ENCODE peak calls at places on chromosomes 4 and X, in nine cellular contexts. B is GM06990; E is fibroblast of the aortic adventitia; A is stimulated activated CD4-positive, alpha-beta T cell treated with anti-CD3 and anti-CD28 coated beads, Interleukin-15, amount 100 ng/mL, for 1 hour; I is tibial nerve; Z is lower leg skin; O is iPS-NIHi11; Q is HS-5; K is NCI-H1417. T is an unnamed sample.

GRCh38 chrX:10050481-10050880 is 83.3 kb downstream of the CLDN34 start:
- DNase-seq in E (peak), Q (no peak), I (no peak), O (peak), K (no peak), B (no peak), Z (peak), A (no peak), T (no peak)

GRCh38 chrX:70038515-70038914 is 11.2 kb downstream of the AWAT2 start:
- DNase-seq in K (no peak), A (no peak), B (no peak), E (no peak), O (no peak), I (no peak), Z (no peak), Q (no peak), T (no peak)

GRCh38 chr4:31592293-31592692 is 872.1 kb downstream of the PCDH7 start:
- DNase-seq in B (no peak), K (no peak), E (no peak), I (no peak), Q (no peak), O (no peak), Z (no peak), A (no peak), T (no peak)

GRCh38 chrX:136658151-136658550 is 10.2 kb downstream of the CD40LG start:
- DNase-seq in E (no peak), A (no peak), O (no peak), K (no peak), B (no peak), Q (no peak), I (no peak), Z (no peak), T (no peak)

GRCh38 chr4:141899541-141899940 is 263.2 kb downstream of the IL15 start:
- DNase-seq in Q (no peak), E (peak), A (no peak), O (no peak), I (no peak), K (peak), Z (no peak), B (no peak), T (no peak)

GRCh38 chr4:138045036-138045435 is 197.1 kb downstream of the SLC7A11 start:
- DNase-seq in Z (no peak), Q (no peak), O (no peak), K (peak), E (no peak), I (no peak), B (no peak), A (no peak), T (no peak)

GRCh38 chr4:54371211-54371610 is 142.1 kb downstream of the PDGFRA start:
- DNase-seq in Z (no peak), B (no peak), Q (no peak), E (no peak), I (no peak), O (no peak), K (no peak), A (no peak), T (no peak)

GRCh38 chrX:42028113-42028512 is 104.8 kb upstream of the CASK start:
- DNase-seq in Q (no peak), K (no peak), B (no peak), Z (no peak), O (peak), A (no peak), E (no peak), I (no peak), T (no peak)

GRCh38 chr4:157992038-157992706 is 180.7 kb downstream of the GASK1B start:
- DNase-seq in O (peak), E (peak), I (no peak), Z (no peak), Q (peak), B (no peak), K (peak), A (no peak), T (no peak)

GRCh38 chrX:68045008-68045577 is 388.2 kb downstream of the OPHN1 start:
- DNase-seq in E (no peak), I (no peak), Z (no peak), B (no peak), K (peak), Q (no peak), O (no peak), A (no peak), T (no peak)

GRCh38 chr4:32462944-32463343 is 1742.8 kb downstream of the PCDH7 start:
- DNase-seq in E (peak), A (no peak), B (no peak), K (peak), O (peak), Q (peak), Z (no peak), I (no peak), T (no peak)

GRCh38 chr4:948101-948935 is 16.1 kb downstream of the TMEM175 start:
- DNase-seq in I (no peak), E (no peak), B (no peak), Q (no peak), O (peak), A (no peak), K (no peak), Z (peak), T (no peak)

GRCh38 chr4:57020467-57021101 is 41.9 kb downstream of the POLR2B start:
- DNase-seq in Q (peak), B (no peak), K (no peak), E (peak), A (no peak), I (no peak), O (no peak), Z (no peak), T (peak)

GRCh38 chr4:175369087-175369486 is 443.0 kb downstream of the GPM6A start:
- DNase-seq in K (no peak), E (peak), Z (no peak), A (no peak), B (no peak), Q (peak), O (no peak), I (no peak), T (no peak)

GRCh38 chr4:70969076-70969475 is 24.4 kb upstream of the DCK start:
- DNase-seq in E (no peak), B (no peak), A (no peak), I (no peak), O (no peak), K (no peak), Q (no peak), Z (no peak), T (no peak)

GRCh38 chr4:23333946-23334878 is 555.6 kb downstream of the PPARGC1A start:
- DNase-seq in Q (peak), I (no peak), K (peak), A (no peak), O (peak), B (peak), E (peak), Z (no peak), T (peak)

GRCh38 chr4:98997176-98997575 is 1.7 kb downstream of the METAP1 start:
- DNase-seq in I (no peak), O (no peak), Q (no peak), B (no peak), E (no peak), A (no peak), Z (no peak), K (no peak), T (no peak)

GRCh38 chr4:23856630-23857029 is 33.2 kb downstream of the PPARGC1A start:
- DNase-seq in B (no peak), Q (no peak), E (no peak), Z (no peak), O (no peak), I (no peak), K (no peak), A (no peak), T (no peak)

GRCh38 chr4:13196721-13197120 is 287.4 kb downstream of the RAB28 start:
- DNase-seq in O (no peak), Q (no peak), E (no peak), B (no peak), A (no peak), Z (no peak), K (no peak), I (no peak), T (no peak)

GRCh38 chrX:141989802-141990201 is 86.1 kb downstream of the MAGEC1 start:
- DNase-seq in B (no peak), Q (peak), E (peak), K (no peak), A (no peak), O (no peak), Z (no peak), I (no peak), T (no peak)

GRCh38 chrX:83469551-83469950 is 38.5 kb upstream of the POU3F4 start:
- DNase-seq in A (peak), I (no peak), E (peak), K (peak), Q (no peak), O (peak), Z (no peak), B (no peak), T (no peak)

GRCh38 chrX:19839770-19840254 is 47.6 kb downstream of the SH3KBP1 start:
- DNase-seq in Q (no peak), Z (no peak), O (no peak), I (no peak), K (peak), B (peak), A (no peak), E (no peak), T (no peak)

GRCh38 chrX:155094468-155095061 is 23.3 kb downstream of the BRCC3 start:
- DNase-seq in E (peak), B (no peak), Z (no peak), I (no peak), K (peak), O (peak), A (no peak), Q (no peak), T (no peak)

GRCh38 chr4:132344924-132345828 is 803.9 kb upstream of the PCDH10 start:
- DNase-seq in O (no peak), Q (no peak), Z (no peak), B (no peak), K (no peak), E (no peak), I (no peak), A (no peak), T (no peak)

GRCh38 chr4:73698217-73698616 is 42.2 kb upstream of the CXCL8 start:
- DNase-seq in A (no peak), I (no peak), Z (no peak), O (peak), Q (no peak), K (no peak), E (peak), B (no peak), T (no peak)

GRCh38 chr4:169005453-169006099 is 4.5 kb downstream of the CBR4 start:
- DNase-seq in I (no peak), K (peak), B (no peak), E (peak), A (no peak), Q (no peak), O (no peak), Z (no peak), T (no peak)

GRCh38 chrX:45596190-45596808 is 395.6 kb upstream of the DIPK2B start:
- DNase-seq in Q (no peak), K (no peak), E (peak), Z (no peak), B (no peak), I (no peak), O (no peak), A (no peak), T (no peak)

GRCh38 chr4:184906480-184907097 is 80.8 kb upstream of the ACSL1 start:
- DNase-seq in E (no peak), Q (no peak), B (peak), O (no peak), A (no peak), I (no peak), Z (peak), K (no peak), T (no peak)

GRCh38 chr4:118989098-118990080 is 100.7 kb downstream of the SYNPO2 start:
- DNase-seq in B (no peak), Z (peak), I (no peak), O (no peak), E (peak), A (no peak), K (peak), Q (peak), T (peak)

GRCh38 chr4:38601244-38601915 is 62.6 kb upstream of the KLF3 start:
- DNase-seq in B (no peak), E (peak), K (peak), Q (peak), Z (no peak), O (no peak), I (no peak), A (no peak), T (no peak)

GRCh38 chr4:141329174-141329569 is 108.5 kb downstream of the ZNF330 start:
- DNase-seq in K (no peak), Z (no peak), A (no peak), B (no peak), I (no peak), O (no peak), Q (peak), E (peak), T (no peak)